ENCODE peak calls at places on chromosomes 11 and 22, in four cellular contexts. One of them, this sample, is unnamed.

GRCh38 chr11:1163321-1163910 is 5.7 kb downstream of the MUC5AC start:
- DNase-seq in activated CD4-positive, alpha-beta T cell treated with anti-CD3 and anti-CD28 coated beads for 36 hours: no peak
- DNase-seq in ELF-1: no peak
- DNase-seq in stimulated activated CD8-positive, alpha-beta memory T cell treated with anti-CD3 and anti-CD28 coated beads, Interleukin-12 subunit alpha, Interleukin-12 subunit beta, amount 100 ng/mL, for 4 hours: no peak
- DNase-seq in this sample: no peak

GRCh38 chr11:61966673-61967176 is 709 bp downstream of the FTH1 start:
- DNase-seq in activated CD4-positive, alpha-beta T cell treated with anti-CD3 and anti-CD28 coated beads for 36 hours: peak
- DNase-seq in ELF-1: peak
- DNase-seq in stimulated activated CD8-positive, alpha-beta memory T cell treated with anti-CD3 and anti-CD28 coated beads, Interleukin-12 subunit alpha, Interleukin-12 subunit beta, amount 100 ng/mL, for 4 hours: no peak
- DNase-seq in this sample: no peak

GRCh38 chr11:96098511-96099241 is 174.8 kb upstream of the MTMR2 start:
- DNase-seq in activated CD4-positive, alpha-beta T cell treated with anti-CD3 and anti-CD28 coated beads for 36 hours: no peak
- DNase-seq in ELF-1: no peak
- DNase-seq in stimulated activated CD8-positive, alpha-beta memory T cell treated with anti-CD3 and anti-CD28 coated beads, Interleukin-12 subunit alpha, Interleukin-12 subunit beta, amount 100 ng/mL, for 4 hours: no peak
- DNase-seq in this sample: no peak

GRCh38 chr11:42536961-42537360 is 774.8 kb upstream of the API5 start:
- DNase-seq in activated CD4-positive, alpha-beta T cell treated with anti-CD3 and anti-CD28 coated beads for 36 hours: no peak
- DNase-seq in ELF-1: no peak
- DNase-seq in stimulated activated CD8-positive, alpha-beta memory T cell treated with anti-CD3 and anti-CD28 coated beads, Interleukin-12 subunit alpha, Interleukin-12 subunit beta, amount 100 ng/mL, for 4 hours: no peak
- DNase-seq in this sample: no peak

GRCh38 chr22:17115311-17115710 is 5.8 kb downstream of the TMEM121B start:
- DNase-seq in activated CD4-positive, alpha-beta T cell treated with anti-CD3 and anti-CD28 coated beads for 36 hours: no peak
- DNase-seq in ELF-1: no peak
- DNase-seq in stimulated activated CD8-positive, alpha-beta memory T cell treated with anti-CD3 and anti-CD28 coated beads, Interleukin-12 subunit alpha, Interleukin-12 subunit beta, amount 100 ng/mL, for 4 hours: no peak
- DNase-seq in this sample: no peak

GRCh38 chr11:46272816-46273427 is 4.5 kb upstream of the CREB3L1 start:
- DNase-seq in activated CD4-positive, alpha-beta T cell treated with anti-CD3 and anti-CD28 coated beads for 36 hours: no peak
- DNase-seq in ELF-1: no peak
- DNase-seq in stimulated activated CD8-positive, alpha-beta memory T cell treated with anti-CD3 and anti-CD28 coated beads, Interleukin-12 subunit alpha, Interleukin-12 subunit beta, amount 100 ng/mL, for 4 hours: no peak
- DNase-seq in this sample: no peak

GRCh38 chr11:112655386-112655785 is 305.8 kb upstream of the NCAM1 start:
- DNase-seq in activated CD4-positive, alpha-beta T cell treated with anti-CD3 and anti-CD28 coated beads for 36 hours: no peak
- DNase-seq in ELF-1: no peak
- DNase-seq in stimulated activated CD8-positive, alpha-beta memory T cell treated with anti-CD3 and anti-CD28 coated beads, Interleukin-12 subunit alpha, Interleukin-12 subunit beta, amount 100 ng/mL, for 4 hours: no peak
- DNase-seq in this sample: no peak

GRCh38 chr22:29449296-29449863 is 11.0 kb downstream of the RFPL1 start:
- DNase-seq in activated CD4-positive, alpha-beta T cell treated with anti-CD3 and anti-CD28 coated beads for 36 hours: no peak
- DNase-seq in ELF-1: no peak
- DNase-seq in stimulated activated CD8-positive, alpha-beta memory T cell treated with anti-CD3 and anti-CD28 coated beads, Interleukin-12 subunit alpha, Interleukin-12 subunit beta, amount 100 ng/mL, for 4 hours: no peak
- DNase-seq in this sample: no peak

GRCh38 chr22:42074153-42074750 is at the start of gene PHETA2:
- DNase-seq in activated CD4-positive, alpha-beta T cell treated with anti-CD3 and anti-CD28 coated beads for 36 hours: peak
- DNase-seq in ELF-1: peak
- DNase-seq in stimulated activated CD8-positive, alpha-beta memory T cell treated with anti-CD3 and anti-CD28 coated beads, Interleukin-12 subunit alpha, Interleukin-12 subunit beta, amount 100 ng/mL, for 4 hours: peak
- DNase-seq in this sample: peak

GRCh38 chr11:122731500-122731913 is 76.0 kb downstream of the UBASH3B start:
- DNase-seq in activated CD4-positive, alpha-beta T cell treated with anti-CD3 and anti-CD28 coated beads for 36 hours: no peak
- DNase-seq in ELF-1: no peak
- DNase-seq in stimulated activated CD8-positive, alpha-beta memory T cell treated with anti-CD3 and anti-CD28 coated beads, Interleukin-12 subunit alpha, Interleukin-12 subunit beta, amount 100 ng/mL, for 4 hours: no peak
- DNase-seq in this sample: no peak

GRCh38 chr11:73248526-73249185 is 23.5 kb upstream of the P2RY6 start:
- DNase-seq in activated CD4-positive, alpha-beta T cell treated with anti-CD3 and anti-CD28 coated beads for 36 hours: no peak
- DNase-seq in ELF-1: no peak
- DNase-seq in stimulated activated CD8-positive, alpha-beta memory T cell treated with anti-CD3 and anti-CD28 coated beads, Interleukin-12 subunit alpha, Interleukin-12 subunit beta, amount 100 ng/mL, for 4 hours: no peak
- DNase-seq in this sample: no peak

GRCh38 chr11:10604340-10604748 is 35.9 kb upstream of the LYVE1 start:
- DNase-seq in activated CD4-positive, alpha-beta T cell treated with anti-CD3 and anti-CD28 coated beads for 36 hours: no peak
- DNase-seq in ELF-1: no peak
- DNase-seq in stimulated activated CD8-positive, alpha-beta memory T cell treated with anti-CD3 and anti-CD28 coated beads, Interleukin-12 subunit alpha, Interleukin-12 subunit beta, amount 100 ng/mL, for 4 hours: no peak
- DNase-seq in this sample: no peak

GRCh38 chr11:64181506-64182411 is 4.2 kb upstream of the STIP1 start:
- DNase-seq in activated CD4-positive, alpha-beta T cell treated with anti-CD3 and anti-CD28 coated beads for 36 hours: peak
- DNase-seq in ELF-1: peak
- DNase-seq in stimulated activated CD8-positive, alpha-beta memory T cell treated with anti-CD3 and anti-CD28 coated beads, Interleukin-12 subunit alpha, Interleukin-12 subunit beta, amount 100 ng/mL, for 4 hours: peak
- DNase-seq in this sample: no peak

GRCh38 chr22:48566741-48567140 is 1260.9 kb downstream of the BRD1 start:
- DNase-seq in activated CD4-positive, alpha-beta T cell treated with anti-CD3 and anti-CD28 coated beads for 36 hours: no peak
- DNase-seq in ELF-1: peak
- DNase-seq in stimulated activated CD8-positive, alpha-beta memory T cell treated with anti-CD3 and anti-CD28 coated beads, Interleukin-12 subunit alpha, Interleukin-12 subunit beta, amount 100 ng/mL, for 4 hours: no peak
- DNase-seq in this sample: no peak

GRCh38 chr11:66579017-66579606 is 10.7 kb upstream of the CTSF start:
- DNase-seq in activated CD4-positive, alpha-beta T cell treated with anti-CD3 and anti-CD28 coated beads for 36 hours: peak
- DNase-seq in ELF-1: peak
- DNase-seq in stimulated activated CD8-positive, alpha-beta memory T cell treated with anti-CD3 and anti-CD28 coated beads, Interleukin-12 subunit alpha, Interleukin-12 subunit beta, amount 100 ng/mL, for 4 hours: peak
- DNase-seq in this sample: peak

GRCh38 chr11:83175815-83176214 is 17.7 kb upstream of the ANKRD42 start:
- DNase-seq in activated CD4-positive, alpha-beta T cell treated with anti-CD3 and anti-CD28 coated beads for 36 hours: no peak
- DNase-seq in ELF-1: no peak
- DNase-seq in stimulated activated CD8-positive, alpha-beta memory T cell treated with anti-CD3 and anti-CD28 coated beads, Interleukin-12 subunit alpha, Interleukin-12 subunit beta, amount 100 ng/mL, for 4 hours: no peak
- DNase-seq in this sample: no peak

GRCh38 chr22:49734390-49734789 is 93.3 kb downstream of the BRD1 start:
- DNase-seq in activated CD4-positive, alpha-beta T cell treated with anti-CD3 and anti-CD28 coated beads for 36 hours: no peak
- DNase-seq in ELF-1: no peak
- DNase-seq in stimulated activated CD8-positive, alpha-beta memory T cell treated with anti-CD3 and anti-CD28 coated beads, Interleukin-12 subunit alpha, Interleukin-12 subunit beta, amount 100 ng/mL, for 4 hours: no peak
- DNase-seq in this sample: no peak

GRCh38 chr11:120219157-120219934 is 8.5 kb downstream of the OAF start:
- DNase-seq in activated CD4-positive, alpha-beta T cell treated with anti-CD3 and anti-CD28 coated beads for 36 hours: no peak
- DNase-seq in ELF-1: no peak
- DNase-seq in stimulated activated CD8-positive, alpha-beta memory T cell treated with anti-CD3 and anti-CD28 coated beads, Interleukin-12 subunit alpha, Interleukin-12 subunit beta, amount 100 ng/mL, for 4 hours: no peak
- DNase-seq in this sample: no peak

GRCh38 chr11:17067417-17067816 is 10.1 kb downstream of the RPS13 start:
- DNase-seq in activated CD4-positive, alpha-beta T cell treated with anti-CD3 and anti-CD28 coated beads for 36 hours: no peak
- DNase-seq in ELF-1: no peak
- DNase-seq in stimulated activated CD8-positive, alpha-beta memory T cell treated with anti-CD3 and anti-CD28 coated beads, Interleukin-12 subunit alpha, Interleukin-12 subunit beta, amount 100 ng/mL, for 4 hours: no peak
- DNase-seq in this sample: no peak

GRCh38 chr22:17411213-17411612 is 42.0 kb downstream of the CECR2 start:
- DNase-seq in activated CD4-positive, alpha-beta T cell treated with anti-CD3 and anti-CD28 coated beads for 36 hours: no peak
- DNase-seq in ELF-1: no peak
- DNase-seq in stimulated activated CD8-positive, alpha-beta memory T cell treated with anti-CD3 and anti-CD28 coated beads, Interleukin-12 subunit alpha, Interleukin-12 subunit beta, amount 100 ng/mL, for 4 hours: no peak
- DNase-seq in this sample: no peak

GRCh38 chr11:57354699-57355098 is 16.5 kb downstream of the P2RX3 start:
- DNase-seq in activated CD4-positive, alpha-beta T cell treated with anti-CD3 and anti-CD28 coated beads for 36 hours: no peak
- DNase-seq in ELF-1: no peak
- DNase-seq in stimulated activated CD8-positive, alpha-beta memory T cell treated with anti-CD3 and anti-CD28 coated beads, Interleukin-12 subunit alpha, Interleukin-12 subunit beta, amount 100 ng/mL, for 4 hours: no peak
- DNase-seq in this sample: no peak

GRCh38 chr22:21865041-21865440 is 2.4 kb downstream of the MAPK1 start:
- DNase-seq in activated CD4-positive, alpha-beta T cell treated with anti-CD3 and anti-CD28 coated beads for 36 hours: peak
- DNase-seq in ELF-1: no peak
- DNase-seq in stimulated activated CD8-positive, alpha-beta memory T cell treated with anti-CD3 and anti-CD28 coated beads, Interleukin-12 subunit alpha, Interleukin-12 subunit beta, amount 100 ng/mL, for 4 hours: no peak
- DNase-seq in this sample: no peak

This sample was measured in B cell.